ENCODE peak calls at places on chromosomes 6 and 20, in seven cellular contexts. I is adipocyte, X is endothelial cell of umbilical vein, V is heart left ventricle, Y is thoracic aorta, L is AG04450, O is prostate gland. S is an unnamed sample.
A peak's percentile ranks its signal among the peaks of the same experiment; 100 is the strongest.

GRCh38 chr6:80332013-80332412 is 225.5 kb downstream of the BCKDHB start:
- DNase-seq in I (no peak), X (no peak), V (no peak), Y (no peak), L (no peak), O (no peak), S (no peak)

GRCh38 chr20:61753196-61753942 is 312.3 kb downstream of the TAF4 start:
- DNase-seq in I (peak; percentile 4), X (peak; percentile 9), V (no peak), Y (no peak), L (peak; percentile 7), O (no peak), S (no peak)

GRCh38 chr20:9392892-9393857 is 121.2 kb upstream of the LAMP5 start:
- DNase-seq in I (peak; percentile 92), X (peak; percentile 37), V (peak; percentile 69), Y (no peak), L (no peak), O (peak; percentile 39), S (peak; percentile 19)

GRCh38 chr20:49668181-49668877 is 45.3 kb downstream of the B4GALT5 start:
- DNase-seq in I (no peak), X (no peak), V (peak; percentile 22), Y (no peak), L (no peak), O (no peak), S (peak; percentile 74)

GRCh38 chr20:60003776-60004175 is 45.6 kb downstream of the CDH26 start:
- DNase-seq in I (no peak), X (no peak), V (no peak), Y (no peak), L (no peak), O (no peak), S (no peak)

GRCh38 chr6:159608961-159609673 is 83.9 kb downstream of the SOD2 start:
- DNase-seq in I (peak; percentile 41), X (no peak), V (no peak), Y (no peak), L (no peak), O (no peak), S (peak; percentile 66)

GRCh38 chr6:55694148-55694547 is 115.2 kb upstream of the HMGCLL1 start:
- DNase-seq in I (peak; percentile 91), X (no peak), V (peak; percentile 29), Y (no peak), L (peak; percentile 68), O (no peak), S (no peak)

GRCh38 chr6:170403451-170403850 is 96.9 kb downstream of the FAM120B start:
- DNase-seq in I (no peak), X (no peak), V (no peak), Y (no peak), L (no peak), O (no peak), S (no peak)

GRCh38 chr6:53246924-53247323 is 98.3 kb upstream of the GCM1 start:
- DNase-seq in I (no peak), X (no peak), V (no peak), Y (no peak), L (no peak), O (no peak), S (peak; percentile 41)

GRCh38 chr6:111210074-111210729 is 122.9 kb downstream of the SLC16A10 start:
- DNase-seq in I (peak; percentile 88), X (peak; percentile 73), V (no peak), Y (no peak), L (peak; percentile 16), O (peak; percentile 44), S (peak; percentile 62)

GRCh38 chr6:145738265-145738664 is 2.9 kb upstream of the EPM2A start:
- DNase-seq in I (no peak), X (no peak), V (no peak), Y (no peak), L (no peak), O (no peak), S (no peak)

GRCh38 chr20:19603390-19603753 is 154.7 kb upstream of the RIN2 start:
- DNase-seq in I (no peak), X (no peak), V (no peak), Y (no peak), L (no peak), O (no peak), S (no peak)

GRCh38 chr20:41395669-41396664 is 29.3 kb upstream of the EMILIN3 start:
- DNase-seq in I (no peak), X (no peak), V (peak; percentile 44), Y (no peak), L (no peak), O (no peak), S (no peak)

GRCh38 chr6:87661016-87661415 is 41.0 kb downstream of the AKIRIN2 start:
- DNase-seq in I (peak; percentile 50), X (no peak), V (no peak), Y (no peak), L (no peak), O (no peak), S (no peak)

GRCh38 chr20:1313236-1313964 is 15.5 kb downstream of the SDCBP2 start:
- DNase-seq in I (peak; percentile 93), X (peak; percentile 78), V (peak; percentile 80), Y (peak; percentile 38), L (no peak), O (peak; percentile 46), S (peak; percentile 58)
- H3K4me3 ChIP-seq in I (peak overlapping the region; percentile 68), X (peak overlapping the region; percentile 8), V (no peak overlapping the region), Y (peak overlapping the region; percentile 50), L (peak overlapping the region; percentile 45), O (no peak overlapping the region), S (no peak overlapping the region)

GRCh38 chr20:38723069-38723981 is 961 bp upstream of the SLC32A1 start:
- DNase-seq in I (no peak), X (no peak), V (no peak), Y (no peak), L (no peak), O (no peak), S (no peak)
- H3K4me3 ChIP-seq in I (no peak overlapping the region), X (no peak overlapping the region), V (no peak overlapping the region), Y (no peak overlapping the region), L (no peak overlapping the region), O (no peak overlapping the region), S (no peak overlapping the region)

DNA sequence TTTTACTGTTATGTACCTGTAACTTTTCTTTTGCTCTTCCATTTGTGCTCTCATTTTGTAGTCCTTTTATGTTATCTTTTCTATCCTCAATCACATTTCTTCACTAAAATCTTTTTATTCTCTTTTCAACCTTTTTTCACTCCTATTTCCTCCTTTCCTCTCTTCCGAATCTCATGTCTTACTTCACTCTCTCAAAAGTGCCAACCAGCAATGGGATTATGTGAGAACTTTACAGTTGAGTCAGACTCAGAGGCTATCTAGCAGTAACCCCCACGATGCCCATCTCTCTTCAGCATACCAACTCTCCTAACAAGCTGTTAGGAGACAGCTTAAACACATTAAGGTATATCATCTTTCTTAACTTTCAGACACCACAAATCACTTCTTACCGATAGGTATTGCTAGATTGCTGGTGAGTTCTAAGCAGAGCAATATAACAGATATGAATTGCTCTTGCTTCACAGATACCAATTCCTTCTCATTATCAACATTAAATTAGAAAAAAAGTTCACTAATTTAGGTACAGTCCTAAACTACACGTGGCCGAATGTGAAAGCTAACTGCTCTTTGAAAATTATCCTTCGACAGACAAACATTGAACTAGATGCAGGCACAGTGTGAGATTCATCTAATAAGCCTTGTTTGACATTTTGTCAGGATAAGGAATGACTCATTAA is 1.4 kb downstream of the FAM184A start:
- DNase-seq in I (no peak), X (no peak), V (no peak), Y (no peak), L (no peak), O (no peak), S (no peak)
- H3K4me3 ChIP-seq in I (peak overlapping the region; percentile 86), X (no peak overlapping the region), V (no peak overlapping the region), Y (peak overlapping the region; percentile 90), L (no peak overlapping the region), O (peak overlapping the region; percentile 75), S (no peak overlapping the region)

DNA sequence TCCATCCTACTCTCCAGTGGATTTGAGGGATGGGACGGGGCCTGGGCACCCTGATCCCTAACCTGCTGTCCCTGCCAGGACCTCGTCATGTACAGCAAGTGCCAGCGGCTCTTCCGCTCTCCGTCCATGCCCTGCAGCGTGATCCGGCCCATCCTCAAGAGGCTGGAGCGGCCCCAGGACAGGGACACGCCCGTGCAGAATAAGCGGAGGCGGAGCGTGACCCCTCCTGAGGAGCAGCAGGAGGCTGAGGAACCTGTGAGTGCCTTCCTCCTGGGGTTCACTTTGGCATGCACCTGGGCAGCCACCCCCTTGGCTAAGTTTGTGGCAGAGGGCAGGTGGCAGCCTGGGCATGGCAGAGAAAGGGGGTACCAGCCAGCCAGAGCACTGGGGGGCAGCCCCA is 5.7 kb downstream of the CDC25B start:
- DNase-seq in I (no peak), X (no peak), V (no peak), Y (no peak), L (no peak), O (no peak), S (no peak)
- H3K4me3 ChIP-seq in I (no peak overlapping the region), X (no peak overlapping the region), V (no peak overlapping the region), Y (no peak overlapping the region), L (no peak overlapping the region), O (no peak overlapping the region), S (no peak overlapping the region)

GRCh38 chr6:32195652-32195901 is 3.1 kb upstream of the GPSM3 start:
- DNase-seq in I (peak; percentile 100), X (peak; percentile 100), V (peak; percentile 100), Y (peak; percentile 100), L (peak; percentile 100), O (peak; percentile 100), S (peak; percentile 100)
- H3K4me3 ChIP-seq in I (peak overlapping the region; percentile 99), X (no peak overlapping the region), V (no peak overlapping the region), Y (peak overlapping the region; percentile 96), L (peak overlapping the region; percentile 83), O (peak overlapping the region; percentile 57), S (peak overlapping the region; percentile 79)

DNA sequence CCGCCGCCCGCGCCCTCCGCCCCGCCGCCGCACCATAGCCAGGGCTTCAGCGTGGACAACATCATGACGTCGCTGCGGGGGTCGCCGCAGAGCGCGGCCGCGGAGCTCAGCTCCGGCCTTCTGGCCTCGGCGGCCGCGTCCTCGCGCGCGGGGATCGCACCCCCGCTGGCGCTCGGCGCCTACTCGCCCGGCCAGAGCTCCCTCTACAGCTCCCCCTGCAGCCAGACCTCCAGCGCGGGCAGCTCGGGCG is 1.5 kb downstream of the FOXC1 start:
- DNase-seq in I (peak; percentile 62), X (peak; percentile 19), V (no peak), Y (no peak), L (no peak), O (no peak), S (no peak)
- H3K4me3 ChIP-seq in I (peak overlapping the region; percentile 80), X (peak overlapping the region; percentile 89), V (peak overlapping the region; percentile 53), Y (peak overlapping the region; percentile 81), L (peak overlapping the region; percentile 75), O (peak overlapping the region; percentile 51), S (no peak overlapping the region)

S was measured in OCI-LY7.